ENCODE peak calls at places on chromosomes 2 and 18, in five cellular contexts. N is aorta, E is A673, H is cardiac muscle cell, K is foreskin fibroblast. F is an unnamed sample.

GRCh38 chr2:74831693-74832530 is 2.0 kb upstream of the HK2 start:
- DNase-seq in K (peak; percentile 64), H (no peak), N (no peak), E (peak; percentile 41), F (no peak)

GRCh38 chr2:29213871-29214341 is 98.7 kb downstream of the CLIP4 start:
- DNase-seq in K (no peak), N (no peak), E (no peak), H (no peak), F (no peak)

GRCh38 chr2:233430091-233430490 is 75.8 kb downstream of the DGKD start:
- DNase-seq in K (no peak), E (peak; percentile 83), H (no peak), N (no peak), F (no peak)

GRCh38 chr18:44464401-44465185 is 216.1 kb upstream of the SETBP1 start:
- DNase-seq in H (no peak), E (no peak), N (no peak), K (peak; percentile 76), F (no peak)

GRCh38 chr2:36965751-36966369 is 476 bp downstream of the STRN start:
- DNase-seq in N (peak; percentile 84), E (peak; percentile 30), H (peak; percentile 76), K (peak; percentile 44), F (peak; percentile 81)

GRCh38 chr2:233371608-233372007 is 17.3 kb downstream of the DGKD start:
- DNase-seq in N (no peak), K (no peak), H (no peak), E (no peak), F (no peak)

GRCh38 chr2:116416988-116417387 is 1397.5 kb upstream of the DDX18 start:
- DNase-seq in E (no peak), K (no peak), H (no peak), N (no peak), F (no peak)

GRCh38 chr2:41970898-41971660 is 76.7 kb upstream of the PKDCC start:
- DNase-seq in K (no peak), E (no peak), H (no peak), N (no peak), F (no peak)

GRCh38 chr18:28147674-28148171 is 29.2 kb downstream of the CDH2 start:
- DNase-seq in E (peak; percentile 45), K (no peak), H (no peak), N (no peak), F (no peak)

GRCh38 chr18:46374850-46375249 is 270.7 kb downstream of the HAUS1 start:
- DNase-seq in N (no peak), E (no peak), K (no peak), H (peak; percentile 44), F (no peak)

GRCh38 chr2:46335404-46335965 is 38.3 kb downstream of the EPAS1 start:
- DNase-seq in E (no peak), N (peak; percentile 84), H (peak; percentile 68), K (peak; percentile 83), F (no peak)

GRCh38 chr2:118120001-118120400 is 31.7 kb downstream of the INSIG2 start:
- DNase-seq in E (no peak), K (no peak), H (no peak), N (no peak), F (no peak)

GRCh38 chr18:45571714-45572113 is 43.6 kb upstream of the SLC14A2 start:
- DNase-seq in N (no peak), E (no peak), K (no peak), H (no peak), F (peak; percentile 70)

GRCh38 chr2:74261204-74261864 is 62.9 kb downstream of the MTHFD2 start:
- DNase-seq in K (peak; percentile 76), H (peak; percentile 64), N (no peak), E (peak; percentile 32), F (no peak)

GRCh38 chr18:71431689-71432088 is 1112.5 kb downstream of the CBLN2 start:
- DNase-seq in E (no peak), H (no peak), N (no peak), K (no peak), F (no peak)

GRCh38 chr2:60819936-60820335 is 61.4 kb upstream of the REL start:
- DNase-seq in H (no peak), E (no peak), N (no peak), K (no peak), F (no peak)

GRCh38 chr2:155546715-155547555 is 785.6 kb downstream of the NR4A2 start:
- DNase-seq in E (no peak), H (no peak), K (no peak), N (no peak), F (no peak)

GRCh38 chr2:5544205-5544786 is 147.9 kb upstream of the SOX11 start:
- DNase-seq in K (no peak), H (no peak), N (no peak), E (no peak), F (no peak)

GRCh38 chr2:140349695-140350094 is 1569.5 kb upstream of the NXPH2 start:
- DNase-seq in E (peak; percentile 42), N (no peak), K (no peak), H (no peak), F (no peak)

GRCh38 chr2:30234180-30234971 is 3.0 kb downstream of the LBH start:
- DNase-seq in K (peak; percentile 66), E (no peak), N (no peak), H (no peak), F (no peak)

GRCh38 chr2:30232027-30232800 is 880 bp downstream of the LBH start:
- DNase-seq in K (peak; percentile 49), E (peak; percentile 73), H (peak; percentile 72), N (peak; percentile 86), F (peak; percentile 48)

GRCh38 chr2:30232801-30233130 is 1.4 kb downstream of the LBH start:
- DNase-seq in K (no peak), H (no peak), E (peak; percentile 52), N (no peak), F (no peak)

GRCh38 chr2:30231726-30232026 is 342 bp downstream of the LBH start:
- DNase-seq in E (no peak), K (no peak), N (no peak), H (no peak), F (peak; percentile 50)

DNA sequence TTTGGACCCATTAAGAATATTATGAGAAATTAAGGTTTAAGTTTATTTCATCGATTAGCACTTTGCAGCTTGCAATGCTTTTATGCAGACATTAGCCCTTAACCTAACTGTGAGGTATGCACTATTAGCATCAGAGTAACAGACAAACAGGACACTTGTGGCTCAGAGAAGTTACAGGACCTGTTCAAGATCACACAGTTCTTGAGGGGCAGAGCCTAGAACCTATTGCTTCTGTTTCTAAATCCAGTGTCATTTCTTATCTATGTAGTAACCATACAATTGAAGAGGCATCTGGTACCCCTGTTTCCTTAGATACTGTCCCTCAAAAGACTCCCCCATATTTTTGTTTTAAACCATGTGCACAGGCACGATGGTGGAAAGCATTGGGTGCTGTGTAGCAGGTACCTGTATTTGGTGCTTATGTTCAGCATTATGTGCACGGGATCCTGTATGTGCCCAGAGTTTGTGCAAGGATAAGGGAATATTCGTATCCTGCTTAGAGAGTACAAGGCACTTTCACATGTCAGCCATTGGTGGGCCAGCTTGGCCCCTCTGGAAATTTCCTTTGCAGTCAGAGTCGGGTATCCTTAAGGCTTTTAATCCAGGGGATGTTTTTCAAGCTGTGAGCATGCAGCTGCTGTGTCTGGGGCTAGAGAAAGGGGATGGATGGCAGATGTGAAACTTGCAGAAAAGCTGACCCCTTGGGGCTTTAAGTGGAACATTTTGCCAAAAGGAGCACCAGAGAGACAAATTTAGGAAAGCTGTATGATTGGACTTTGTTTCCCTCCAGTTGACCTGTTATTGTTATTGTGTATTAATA is 2.0 kb downstream of the LBH start:
- DNase-seq in N (no peak), E (no peak), H (no peak), K (no peak), F (no peak)
- H3K4me3 ChIP-seq in N (peak overlapping the region; percentile 84), E (peak overlapping the region; percentile 81), H (peak overlapping the region; percentile 95), K (peak overlapping the region; percentile 84), F (no peak overlapping the region)

GRCh38 chr2:217756375-217757107 is 246.3 kb downstream of the TNS1 start:
- DNase-seq in K (peak; percentile 72), E (peak; percentile 80), H (peak; percentile 87), N (peak; percentile 94), F (peak; percentile 86)
- H3K4me3 ChIP-seq in K (no peak overlapping the region), E (no peak overlapping the region), H (no peak overlapping the region), N (no peak overlapping the region), F (peak overlapping the region; percentile 42)

DNA sequence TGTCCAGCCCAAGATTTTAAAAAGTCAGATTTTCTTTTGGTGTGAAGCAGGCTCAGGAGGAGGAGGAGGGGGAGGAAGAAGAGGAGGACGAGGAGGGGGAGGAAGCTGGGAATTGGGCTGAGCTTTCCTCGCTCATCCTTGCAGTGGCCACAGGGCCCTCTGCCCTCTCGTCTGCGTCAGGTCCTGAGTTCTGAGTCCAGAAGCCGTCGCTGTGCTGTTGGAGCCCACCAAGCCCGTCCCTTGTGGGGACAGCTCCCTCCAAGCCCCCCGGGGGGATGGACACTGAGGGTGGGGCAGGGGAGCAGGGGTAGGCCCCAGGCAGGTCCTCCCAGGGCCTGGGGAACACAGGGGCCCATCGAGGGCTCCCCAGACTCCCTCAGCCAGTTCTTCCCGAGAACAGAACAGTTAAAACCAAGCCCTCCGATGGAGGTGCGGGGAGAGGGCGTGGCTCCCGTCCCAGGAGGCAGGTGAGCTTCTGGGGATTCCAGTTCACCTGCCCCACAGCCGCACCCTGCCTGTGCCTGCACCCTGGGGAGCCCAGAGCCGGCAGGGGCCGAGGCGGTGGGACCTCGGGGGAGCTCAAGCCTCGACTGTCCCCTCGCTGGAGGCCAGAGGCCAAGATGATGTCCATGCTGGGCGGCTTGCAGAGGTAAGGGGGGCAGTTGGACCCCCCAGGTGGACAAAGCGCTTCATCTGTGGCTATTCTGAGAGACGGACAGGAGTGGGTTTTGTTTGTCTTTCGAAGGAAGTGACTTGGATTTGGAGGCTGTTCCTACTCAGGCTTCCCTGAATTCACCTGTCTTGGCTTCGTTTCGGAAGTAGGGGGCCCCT is at the start of gene GAL3ST2:
- DNase-seq in K (no peak), E (no peak), N (peak; percentile 74), H (no peak), F (no peak)
- H3K4me3 ChIP-seq in K (no peak within 1 kb of the TSS), E (no peak within 1 kb of the TSS), N (no peak within 1 kb of the TSS), H (no peak within 1 kb of the TSS), F (no peak within 1 kb of the TSS)

DNA sequence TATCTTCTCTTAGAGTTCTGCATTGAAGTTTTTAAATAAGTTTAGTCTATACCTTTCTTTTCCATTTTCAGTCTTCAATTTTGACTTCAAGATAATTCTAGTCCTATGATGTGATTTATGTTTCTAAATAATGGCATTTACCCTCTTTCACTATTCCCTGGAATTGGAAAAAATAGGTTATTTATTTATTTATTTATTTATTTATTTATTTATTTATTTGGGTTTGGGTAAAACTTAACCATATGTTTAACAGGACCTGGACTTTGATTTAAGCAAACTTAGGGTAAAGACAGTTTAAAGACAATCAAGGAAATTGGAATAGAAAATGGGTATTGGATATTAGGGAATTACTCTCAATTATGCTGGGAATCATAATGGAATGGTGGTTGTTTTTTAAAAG is 182.1 kb downstream of the RPIA start:
- DNase-seq in H (no peak), N (no peak), K (no peak), E (no peak), F (no peak)
- H3K4me3 ChIP-seq in H (no peak overlapping the region), N (no peak overlapping the region), K (no peak overlapping the region), E (no peak overlapping the region), F (no peak overlapping the region)

GRCh38 chr2:22215517-22215916 is 1091.7 kb downstream of the TDRD15 start:
- DNase-seq in K (no peak), N (no peak), E (peak; percentile 20), H (no peak), F (peak; percentile 45)

DNA sequence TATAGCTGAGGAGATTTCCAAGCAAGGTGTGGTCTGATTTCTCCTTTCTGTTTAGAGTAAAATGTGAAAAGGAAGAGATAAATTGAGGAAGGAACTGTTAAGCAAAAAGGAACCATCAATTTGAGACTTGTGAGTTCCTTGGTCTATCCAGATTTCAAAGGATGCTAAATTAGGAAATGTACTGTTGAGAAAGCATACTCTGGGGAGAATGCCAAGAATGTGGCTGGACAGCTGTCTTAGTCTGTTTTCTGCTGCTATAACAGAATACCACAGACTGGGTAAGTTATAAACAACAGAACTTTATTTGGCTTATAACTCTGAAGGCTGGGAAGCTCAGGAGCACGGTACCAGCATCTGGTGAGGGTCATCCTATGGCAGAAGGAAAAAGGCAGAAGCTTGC is 1097.2 kb downstream of the TDRD15 start:
- DNase-seq in H (no peak), N (no peak), K (no peak), E (no peak), F (no peak)
- H3K4me3 ChIP-seq in H (no peak overlapping the region), N (no peak overlapping the region), K (no peak overlapping the region), E (no peak overlapping the region), F (no peak overlapping the region)

F was measured in Karpas-422.